ENCODE peak calls at places on chromosomes 4 and X, in seven cellular contexts. F is astrocyte, D is sigmoid colon, K is suprapubic skin, A is hepatocyte, P is thyroid gland, H is ovary. N is an unnamed sample. For H3K36me3, the result is how much of the 10 kb centered on the place peaks cover.

GRCh38 chrX:1222511-1223252 is 10.2 kb upstream of the CRLF2 start:
- DNase-seq in H (no peak), F (no peak), P (no peak), A (no peak), K (peak), D (peak), N (peak)

GRCh38 chrX:40530471-40530870 is 50.3 kb upstream of the ATP6AP2 start:
- DNase-seq in D (no peak), H (no peak), A (no peak), P (no peak), K (no peak), F (no peak), N (no peak)

GRCh38 chr4:41963105-41963504 is 18.5 kb upstream of the DCAF4L1 start:
- DNase-seq in A (peak), D (no peak), K (no peak), H (no peak), F (peak), P (no peak), N (peak)

GRCh38 chrX:85024044-85024443 is 20.4 kb downstream of the APOOL start:
- DNase-seq in A (no peak), K (no peak), D (no peak), H (no peak), F (peak), P (peak), N (no peak)

GRCh38 chrX:83916525-83916924 is 55.6 kb downstream of the CYLC1 start:
- DNase-seq in H (no peak), A (peak), K (no peak), F (no peak), P (peak), D (no peak), N (peak)

GRCh38 chrX:104098151-104098808 is 14.0 kb upstream of the ZCCHC18 start:
- DNase-seq in K (no peak), P (peak), D (peak), A (peak), H (no peak), F (peak), N (peak)

GRCh38 chr4:146943691-146944375 is 1.8 kb downstream of the TTC29 start:
- DNase-seq in K (no peak), P (no peak), D (no peak), F (no peak), H (no peak), A (no peak), N (no peak)

GRCh38 chrX:13669246-13669689 is 16.3 kb downstream of the TCEANC start:
- DNase-seq in H (peak), D (peak), F (peak), P (peak), K (no peak), A (peak), N (peak)

GRCh38 chr4:101198741-101199339 is 148.5 kb downstream of the PPP3CA start:
- DNase-seq in H (no peak), D (no peak), F (no peak), P (no peak), K (no peak), A (no peak), N (no peak)

GRCh38 chr4:169008478-169008877 is 1.6 kb downstream of the CBR4 start:
- DNase-seq in H (no peak), P (no peak), F (no peak), A (no peak), K (no peak), D (no peak), N (no peak)

GRCh38 chr4:54359919-54360650 is 131.0 kb downstream of the PDGFRA start:
- DNase-seq in F (no peak), D (no peak), H (no peak), A (no peak), P (no peak), K (no peak), N (no peak)

GRCh38 chr4:184477201-184477999 is 3.0 kb upstream of the IRF2 start:
- DNase-seq in A (peak), F (no peak), K (no peak), H (no peak), P (no peak), D (no peak), N (no peak)

GRCh38 chrX:41789374-41789773 is 65.4 kb downstream of the GPR82 start:
- DNase-seq in A (peak), K (no peak), P (no peak), D (peak), F (no peak), H (no peak), N (no peak)

GRCh38 chr4:73589261-73589847 is 30.9 kb downstream of the RASSF6 start:
- DNase-seq in K (no peak), F (peak), D (no peak), P (no peak), A (peak), H (no peak), N (peak)

GRCh38 chrX:47802589-47802988 is 34.1 kb upstream of the ZNF81 start:
- DNase-seq in D (no peak), H (no peak), P (peak), A (no peak), F (no peak), K (no peak), N (peak)

GRCh38 chr4:61959087-61959486 is 759.0 kb downstream of the ADGRL3 start:
- DNase-seq in A (no peak), F (no peak), H (no peak), K (no peak), P (no peak), D (no peak), N (no peak)

GRCh38 chr4:156396534-156396933 is 442.9 kb upstream of the CTSO start:
- DNase-seq in D (no peak), F (no peak), A (no peak), K (no peak), P (no peak), H (no peak), N (peak)

GRCh38 chr4:925771-926500 is 6.2 kb downstream of the GAK start:
- DNase-seq in A (no peak), F (no peak), P (no peak), H (peak), D (no peak), K (peak), N (no peak)

GRCh38 chr4:13977755-13978154 is 350.2 kb upstream of the BOD1L1 start:
- DNase-seq in K (no peak), A (no peak), H (no peak), P (no peak), D (no peak), F (no peak), N (no peak)
- TF ChIP-seq CTCF in K (no peak), A (no peak), H (no peak), P (no peak), D (no peak), F (no peak), N (no peak)

DNA sequence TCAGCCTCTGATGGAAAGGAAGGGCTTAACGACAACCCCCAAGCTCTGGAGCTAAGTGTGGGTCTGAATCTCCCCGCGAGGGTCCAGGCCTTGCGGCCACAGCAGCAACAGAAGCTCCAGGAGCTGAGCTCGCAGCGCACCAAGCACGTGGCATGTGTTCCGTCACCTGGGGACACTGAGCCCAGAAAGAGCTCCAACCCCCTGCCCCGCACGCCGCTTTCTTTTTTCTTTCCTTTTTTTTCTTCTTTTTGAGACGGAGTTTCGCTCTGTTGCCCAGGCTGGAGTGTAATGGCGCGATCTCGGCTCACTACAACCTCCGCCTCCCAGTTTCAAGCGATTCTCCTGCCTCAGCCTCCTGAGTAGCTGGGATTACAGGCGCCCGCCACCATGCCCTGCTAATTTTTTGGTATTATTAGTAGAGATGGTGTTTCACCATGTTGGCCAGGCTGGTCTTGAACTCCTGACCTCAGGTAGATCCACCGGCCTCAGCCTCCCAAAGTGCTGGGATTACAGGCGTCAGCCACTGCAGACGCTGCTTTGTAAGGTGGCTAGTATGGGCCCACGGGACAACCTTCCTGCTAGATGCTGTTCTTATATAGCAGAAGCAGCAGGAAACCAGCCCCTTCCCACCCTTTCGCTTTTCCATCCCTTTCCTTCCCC is 685 bp upstream of the TNIP2 start:
- DNase-seq in K (no peak), P (no peak), F (no peak), A (no peak), D (no peak), H (no peak), N (no peak)
- H3K4me3 ChIP-seq in K (peak), P (no peak), F (peak), A (no peak), D (peak), H (peak), N (peak)

GRCh38 chrX:71541546-71542022 is 8.7 kb downstream of the OGT start:
- DNase-seq in F (peak), H (no peak), A (no peak), K (no peak), P (no peak), D (no peak), N (peak)
- H3K36me3 ChIP-seq in F (under half), H (under half), A (under half), K (under half), P (under half), D (under half), N (under half)

GRCh38 chr4:48064349-48064748 is 47.8 kb downstream of the NIPAL1 start:
- DNase-seq in K (no peak), H (no peak), F (no peak), A (no peak), P (no peak), D (no peak), N (no peak)

GRCh38 chr4:48067536-48067935 is 51.0 kb downstream of the NIPAL1 start:
- DNase-seq in F (no peak), A (no peak), K (no peak), D (no peak), H (no peak), P (no peak), N (no peak)

GRCh38 chr4:48068182-48068581 is 51.6 kb downstream of the NIPAL1 start:
- DNase-seq in K (no peak), A (no peak), P (no peak), D (no peak), H (no peak), F (no peak), N (no peak)

GRCh38 chr4:48069026-48069425 is 52.5 kb downstream of the NIPAL1 start:
- DNase-seq in H (no peak), D (no peak), A (no peak), F (no peak), P (no peak), K (no peak), N (no peak)

DNA sequence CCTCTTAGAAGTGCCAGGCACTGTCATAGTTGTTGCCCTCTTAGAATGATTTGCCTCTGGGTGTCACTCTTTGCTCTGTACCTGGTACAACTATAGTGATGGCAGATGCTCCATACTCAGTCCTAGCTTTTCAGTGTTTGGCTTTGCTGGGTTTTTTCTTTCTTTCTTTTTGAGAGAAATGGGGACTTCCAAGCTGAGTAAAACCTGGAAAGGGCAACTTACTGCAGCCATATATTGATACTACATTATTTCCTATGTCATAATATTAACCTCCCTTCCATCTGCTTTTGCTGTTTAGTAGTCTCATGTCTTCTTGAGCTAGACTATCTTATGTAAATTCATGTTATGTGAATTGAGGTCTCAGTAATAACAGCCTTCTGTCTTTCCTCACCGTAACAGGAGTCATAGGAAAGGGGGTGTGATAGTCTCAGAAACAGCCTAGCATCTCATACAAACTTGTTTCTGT is 49.0 kb downstream of the NIPAL1 start:
- DNase-seq in P (no peak), F (no peak), K (no peak), A (no peak), H (no peak), D (no peak), N (no peak)
- TF ChIP-seq CTCF in P (no peak), F (no peak), K (no peak), A (no peak), H (no peak), D (no peak), N (no peak)

GRCh38 chrX:63750846-63751245 is 34.2 kb downstream of the ARHGEF9 start:
- DNase-seq in D (no peak), F (no peak), K (no peak), A (no peak), P (no peak), H (no peak), N (no peak)
- H3K4me3 ChIP-seq in D (no peak), F (no peak), K (no peak), A (no peak), P (no peak), H (no peak), N (no peak)

N was measured in bronchial epithelial cell.